ENCODE peak calls at places on chromosomes 2 and 18, in eight cellular contexts. B is spleen, P is HCT116, I is stomach, L is GM12892, F is H1, O is HL-60, V is HepG2. D is an unnamed sample.

GRCh38 chr2:20374919-20375318 is 24.3 kb upstream of the PUM2 start:
- DNase-seq in I (no peak), F (no peak), L (no peak), V (no peak), O (no peak), B (no peak), P (no peak), D (no peak)

GRCh38 chr18:24490545-24490944 is 30.1 kb downstream of the HRH4 start:
- DNase-seq in O (peak), I (no peak), B (no peak), F (no peak), L (no peak), V (no peak), P (no peak), D (no peak)

GRCh38 chr2:12554235-12555011 is 162.3 kb upstream of the TRIB2 start:
- DNase-seq in V (no peak), P (no peak), O (no peak), F (no peak), B (no peak), L (no peak), I (no peak), D (no peak)

GRCh38 chr2:99101697-99102096 is 39.8 kb upstream of the C2orf15 start:
- DNase-seq in I (no peak), L (no peak), O (peak), V (peak), F (no peak), B (no peak), P (no peak), D (no peak)

GRCh38 chr2:25056391-25056821 is 14.5 kb downstream of the EFR3B start:
- DNase-seq in O (no peak), B (peak), F (no peak), P (no peak), I (no peak), L (no peak), V (no peak), D (no peak)

GRCh38 chr2:195711478-195711877 is 54.5 kb downstream of the SLC39A10 start:
- DNase-seq in F (no peak), O (no peak), I (no peak), L (no peak), P (no peak), V (no peak), B (no peak), D (no peak)

GRCh38 chr18:415627-416612 is 84.6 kb downstream of the COLEC12 start:
- DNase-seq in F (no peak), I (no peak), O (peak), L (no peak), P (no peak), V (no peak), B (no peak), D (no peak)

GRCh38 chr2:36355157-36355889 is at the start of gene CRIM1:
- DNase-seq in O (peak), F (peak), P (peak), L (no peak), V (peak), B (peak), I (peak), D (peak)

GRCh38 chr2:206756816-206757215 is 8.3 kb downstream of the MDH1B start:
- DNase-seq in V (no peak), O (no peak), B (no peak), P (no peak), F (no peak), I (no peak), L (no peak), D (no peak)

GRCh38 chr18:34978533-34978893 is 62.7 kb upstream of the MAPRE2 start:
- DNase-seq in I (no peak), B (no peak), L (no peak), O (no peak), P (no peak), F (no peak), V (no peak), D (no peak)

GRCh38 chr2:204274991-204275390 is 270.3 kb upstream of the PARD3B start:
- DNase-seq in V (no peak), F (no peak), P (no peak), I (no peak), B (no peak), O (no peak), L (no peak), D (no peak)

GRCh38 chr2:5985551-5986229 is 293.5 kb downstream of the SOX11 start:
- DNase-seq in O (no peak), F (no peak), I (no peak), P (no peak), B (no peak), L (no peak), V (no peak), D (no peak)

GRCh38 chr18:48698707-48699106 is 159.9 kb downstream of the CTIF start:
- DNase-seq in L (no peak), V (no peak), B (no peak), F (no peak), P (no peak), O (peak), I (no peak), D (no peak)

GRCh38 chr2:69773201-69773600 is 31.3 kb downstream of the ANXA4 start:
- DNase-seq in O (no peak), P (no peak), V (no peak), F (no peak), L (no peak), I (no peak), B (no peak), D (no peak)

GRCh38 chr18:12233378-12233777 is 20.8 kb upstream of the CIDEA start:
- DNase-seq in O (no peak), V (no peak), B (no peak), L (no peak), I (no peak), F (no peak), P (no peak), D (no peak)

GRCh38 chr2:108853421-108853820 is 66.8 kb downstream of the CCDC138 start:
- DNase-seq in O (no peak), B (no peak), L (no peak), P (no peak), V (peak), F (no peak), I (no peak), D (no peak)

GRCh38 chr2:160220001-160220400 is 19.9 kb upstream of the ITGB6 start:
- DNase-seq in I (no peak), P (no peak), L (no peak), V (no peak), B (no peak), F (no peak), O (no peak), D (no peak)

GRCh38 chr18:60684843-60685513 is 312.4 kb upstream of the MC4R start:
- DNase-seq in F (no peak), I (no peak), B (no peak), P (peak), L (no peak), O (no peak), V (peak), D (no peak)

GRCh38 chr2:54000524-54000923 is 29.7 kb upstream of the PSME4 start:
- DNase-seq in V (no peak), P (no peak), F (no peak), O (peak), B (no peak), I (no peak), L (no peak), D (no peak)

GRCh38 chr18:58403799-58404455 is 225.0 kb downstream of the ALPK2 start:
- DNase-seq in F (no peak), V (no peak), O (no peak), L (no peak), B (no peak), I (no peak), P (no peak), D (no peak)

GRCh38 chr2:127532296-127532695 is 3.2 kb upstream of the MYO7B start:
- DNase-seq in F (no peak), O (no peak), L (no peak), P (no peak), B (no peak), V (no peak), I (no peak), D (no peak)

GRCh38 chr2:100893753-100894530 is 74.0 kb downstream of the NPAS2 start:
- DNase-seq in I (no peak), L (no peak), O (no peak), V (peak), B (no peak), F (no peak), P (peak), D (no peak)

GRCh38 chr2:70104231-70105111 is 17.2 kb downstream of the PCBP1 start:
- DNase-seq in F (no peak), B (no peak), I (peak), L (no peak), V (peak), O (peak), P (no peak), D (no peak)

GRCh38 chr2:41906325-41906700 is 141.5 kb upstream of the PKDCC start:
- DNase-seq in O (no peak), B (no peak), V (no peak), I (no peak), P (no peak), F (no peak), L (no peak), D (no peak)

GRCh38 chr2:166239548-166239947 is 111.7 kb upstream of the SCN1A start:
- DNase-seq in P (no peak), V (no peak), O (no peak), F (peak), L (no peak), B (no peak), I (no peak), D (no peak)

GRCh38 chr2:119683717-119684443 is 4.9 kb downstream of the TMEM177 start:
- DNase-seq in O (no peak), B (peak), P (no peak), V (no peak), L (no peak), I (peak), F (no peak), D (no peak)

GRCh38 chr2:222791946-222792649 is 68.7 kb upstream of the ACSL3 start:
- DNase-seq in O (peak), V (no peak), B (peak), F (no peak), P (no peak), I (no peak), L (no peak), D (peak)

GRCh38 chr2:31247671-31248070 is 13.7 kb downstream of the EHD3 start:
- DNase-seq in V (no peak), O (no peak), P (no peak), F (no peak), I (no peak), B (no peak), L (no peak), D (no peak)

GRCh38 chr2:199480966-199481365 is 23.2 kb upstream of the SATB2 start:
- DNase-seq in I (no peak), V (no peak), L (no peak), O (no peak), F (no peak), P (no peak), B (no peak), D (no peak)

GRCh38 chr2:220332886-220333285 is 705.5 kb downstream of the SLC4A3 start:
- DNase-seq in O (no peak), B (no peak), P (no peak), I (no peak), F (no peak), L (no peak), V (no peak), D (no peak)

GRCh38 chr2:8544168-8544785 is 137.6 kb upstream of the ID2 start:
- DNase-seq in V (no peak), I (no peak), F (no peak), P (no peak), L (no peak), B (no peak), O (no peak), D (no peak)

GRCh38 chr2:8545676-8546318 is 136.1 kb upstream of the ID2 start:
- DNase-seq in V (no peak), L (no peak), F (no peak), B (peak), O (no peak), I (peak), P (no peak), D (no peak)

GRCh38 chr2:8543412-8544167 is 138.3 kb upstream of the ID2 start:
- DNase-seq in F (no peak), O (peak), L (peak), V (no peak), B (peak), I (peak), P (no peak), D (no peak)

GRCh38 chr2:8546319-8547283 is 135.3 kb upstream of the ID2 start:
- DNase-seq in V (no peak), F (no peak), L (no peak), B (peak), O (peak), I (peak), P (no peak), D (no peak)

DNA sequence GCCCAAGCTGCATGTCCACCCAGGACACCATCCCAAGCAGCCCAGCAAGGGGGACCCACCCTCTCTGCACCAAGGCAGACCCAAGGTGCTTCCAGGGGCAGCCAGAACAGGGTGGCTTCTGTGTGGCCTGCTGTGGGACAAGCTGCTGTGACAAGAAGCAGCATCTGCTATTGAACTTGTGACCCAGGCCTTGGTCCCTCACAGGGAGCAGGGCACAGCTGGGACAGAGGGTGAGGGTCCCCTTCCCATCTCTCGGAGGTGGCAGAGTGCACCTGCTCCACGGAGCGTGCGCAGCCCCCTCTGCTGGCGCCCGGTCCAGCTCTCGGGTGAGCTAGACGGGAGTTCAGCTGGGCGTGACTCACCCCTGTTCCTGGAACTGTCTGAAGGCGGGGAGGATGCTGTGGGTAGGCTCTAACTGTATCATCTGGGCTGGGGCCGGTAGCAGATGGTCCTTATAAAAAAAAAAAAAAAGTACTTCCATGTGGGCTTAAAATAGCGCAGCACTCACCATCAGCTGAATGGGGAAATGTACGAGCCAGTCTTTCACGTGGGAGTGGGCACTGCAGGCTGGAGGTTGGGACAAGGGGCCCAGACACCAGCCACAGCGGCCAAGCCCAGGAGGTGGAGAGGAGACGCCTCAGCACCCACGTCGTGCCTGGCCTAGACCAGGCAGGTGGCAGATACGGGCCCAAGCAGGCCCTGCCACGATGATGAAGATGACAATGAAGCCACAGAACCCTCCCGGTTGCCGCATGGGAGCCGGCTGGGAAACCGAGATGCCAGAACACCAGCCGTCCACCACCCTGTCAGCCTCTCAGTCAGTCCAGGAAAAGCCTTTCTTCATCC is 136.8 kb upstream of the ID2 start:
- DNase-seq in F (no peak), B (peak), P (peak), I (peak), V (peak), L (peak), O (peak), D (no peak)
- TF ChIP-seq POLR2AphosphoS5 in F (no peak), B (peak), P (no peak), I (no peak), V (no peak), L (peak), O (peak), D (no peak)

GRCh38 chr2:215029936-215030335 is 108.5 kb downstream of the ABCA12 start:
- DNase-seq in F (no peak), I (no peak), O (no peak), L (no peak), P (no peak), V (no peak), B (no peak), D (no peak)
- TF ChIP-seq POLR2AphosphoS5 in F (no peak), I (no peak), O (no peak), L (no peak), P (no peak), V (no peak), B (no peak), D (no peak)

GRCh38 chr2:163553601-163554000 is 182.2 kb downstream of the FIGN start:
- DNase-seq in L (no peak), F (no peak), B (no peak), I (no peak), O (no peak), V (no peak), P (no peak), D (no peak)
- TF ChIP-seq POLR2AphosphoS5 in L (no peak), F (no peak), B (no peak), I (no peak), O (no peak), V (no peak), P (no peak), D (no peak)

GRCh38 chr2:205709319-205709718 is 27.0 kb downstream of the NRP2 start:
- DNase-seq in B (no peak), I (no peak), F (no peak), L (no peak), O (no peak), V (no peak), P (no peak), D (no peak)

GRCh38 chr2:205704101-205704741 is 21.9 kb downstream of the NRP2 start:
- DNase-seq in B (no peak), F (no peak), V (peak), O (no peak), I (peak), P (no peak), L (no peak), D (no peak)

GRCh38 chr2:205706769-205707375 is 24.6 kb downstream of the NRP2 start:
- DNase-seq in P (no peak), O (peak), V (no peak), I (no peak), B (peak), L (peak), F (no peak), D (no peak)

GRCh38 chr2:205705511-205706397 is 23.5 kb downstream of the NRP2 start:
- DNase-seq in L (no peak), B (no peak), P (no peak), F (no peak), V (no peak), O (no peak), I (no peak), D (no peak)

GRCh38 chr2:205708231-205708631 is 25.9 kb downstream of the NRP2 start:
- DNase-seq in P (no peak), B (no peak), O (no peak), L (no peak), F (no peak), V (no peak), I (no peak), D (no peak)
- TF ChIP-seq POLR2AphosphoS5 in P (no peak), B (no peak), O (no peak), L (no peak), F (no peak), V (no peak), I (peak), D (no peak)

DNA sequence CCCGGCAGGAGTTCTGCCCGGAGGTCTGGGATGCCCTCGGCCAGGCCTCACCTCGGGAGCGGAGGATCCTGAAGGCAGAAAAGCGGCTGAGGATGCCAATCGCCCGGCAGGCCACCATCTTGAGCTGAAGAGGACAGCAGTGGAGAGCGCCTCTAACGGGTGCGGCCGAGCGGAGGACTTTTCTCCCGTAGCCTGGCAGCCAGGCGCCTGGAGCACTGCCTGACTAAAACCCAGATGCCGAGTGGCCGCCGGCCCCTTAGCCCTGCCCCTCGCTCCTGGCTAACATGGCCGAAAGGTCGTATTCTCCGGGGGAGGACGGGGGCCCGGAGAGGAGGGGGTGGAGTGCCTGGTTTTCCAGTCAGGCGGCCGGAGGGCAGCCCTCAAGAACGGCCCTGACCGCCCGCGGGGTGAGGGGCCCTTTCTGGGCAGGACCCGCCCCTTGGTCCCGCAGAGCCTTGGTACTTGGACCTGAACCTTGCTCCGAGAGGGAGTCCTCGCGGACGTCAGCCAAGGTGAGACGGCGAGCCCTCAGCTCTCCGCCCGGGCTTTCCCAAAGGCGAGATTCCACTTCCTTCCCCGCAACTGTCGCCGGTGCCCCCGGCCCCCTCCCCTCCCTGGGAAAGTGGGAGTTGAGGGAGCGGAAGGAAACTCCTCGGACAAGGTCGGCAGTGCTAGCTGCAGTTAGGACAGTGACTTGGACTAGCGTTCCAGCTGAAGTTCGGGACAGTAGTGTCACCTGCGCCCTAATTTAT is at the start of the genes HADHA and HADHB:
- DNase-seq in O (peak), F (peak), L (peak), B (peak), P (peak), V (peak), I (peak), D (peak)
- TF ChIP-seq POLR2AphosphoS5 in O (peak), F (peak), L (peak), B (peak), P (peak), V (peak), I (peak), D (peak)

D was measured in prostate gland.